ENCODE peak calls at places on chromosomes 11 and 22, in eight cellular contexts. One of them, this sample, is unnamed.

GRCh38 chr11:65780770-65781151 is at the start of gene AP5B1:
- DNase-seq in H1: peak
- DNase-seq in GM12878: no peak
- DNase-seq in K562: peak
- DNase-seq in HCT116: no peak
- DNase-seq in SK-N-SH: peak
- DNase-seq in endothelial cell of umbilical vein: peak
- DNase-seq in HepG2: peak
- DNase-seq in this sample: no peak

GRCh38 chr11:60978546-60979380 is 7.3 kb downstream of the CD6 start:
- DNase-seq in HepG2: no peak
- DNase-seq in endothelial cell of umbilical vein: no peak
- DNase-seq in SK-N-SH: peak
- DNase-seq in H1: no peak
- DNase-seq in GM12878: peak
- DNase-seq in K562: no peak
- DNase-seq in HCT116: no peak
- DNase-seq in this sample: no peak

GRCh38 chr22:38153821-38154562 is 27.6 kb downstream of the PLA2G6 start:
- DNase-seq in H1: peak
- DNase-seq in SK-N-SH: no peak
- DNase-seq in GM12878: no peak
- DNase-seq in K562: no peak
- DNase-seq in HCT116: no peak
- DNase-seq in endothelial cell of umbilical vein: no peak
- DNase-seq in HepG2: peak
- DNase-seq in this sample: no peak

GRCh38 chr22:40196628-40197027 is 18.9 kb downstream of the TNRC6B start:
- DNase-seq in GM12878: peak
- DNase-seq in HCT116: no peak
- DNase-seq in SK-N-SH: no peak
- DNase-seq in H1: no peak
- DNase-seq in HepG2: no peak
- DNase-seq in endothelial cell of umbilical vein: peak
- DNase-seq in K562: no peak
- DNase-seq in this sample: no peak

GRCh38 chr11:133928628-133929059 is 28.1 kb downstream of the IGSF9B start:
- DNase-seq in K562: no peak
- DNase-seq in HCT116: no peak
- DNase-seq in endothelial cell of umbilical vein: no peak
- DNase-seq in H1: no peak
- DNase-seq in GM12878: no peak
- DNase-seq in HepG2: no peak
- DNase-seq in SK-N-SH: peak
- DNase-seq in this sample: no peak

GRCh38 chr11:10302744-10303557 is 1.9 kb upstream of the ADM start:
- DNase-seq in K562: peak
- DNase-seq in endothelial cell of umbilical vein: peak
- DNase-seq in GM12878: no peak
- DNase-seq in HCT116: no peak
- DNase-seq in H1: peak
- DNase-seq in SK-N-SH: peak
- DNase-seq in HepG2: peak
- DNase-seq in this sample: no peak

GRCh38 chr11:46674463-46675287 is 25.7 kb downstream of the ARHGAP1 start:
- DNase-seq in K562: no peak
- DNase-seq in H1: peak
- DNase-seq in HCT116: no peak
- DNase-seq in SK-N-SH: peak
- DNase-seq in endothelial cell of umbilical vein: no peak
- DNase-seq in GM12878: no peak
- DNase-seq in HepG2: peak
- DNase-seq in this sample: peak

GRCh38 chr11:132028380-132029240 is 658.2 kb downstream of the NTM start:
- DNase-seq in K562: peak
- DNase-seq in HepG2: peak
- DNase-seq in endothelial cell of umbilical vein: peak
- DNase-seq in HCT116: no peak
- DNase-seq in SK-N-SH: peak
- DNase-seq in H1: no peak
- DNase-seq in GM12878: no peak
- DNase-seq in this sample: no peak

GRCh38 chr11:69297225-69297925 is 3.4 kb downstream of the MYEOV start:
- DNase-seq in SK-N-SH: peak
- DNase-seq in H1: no peak
- DNase-seq in endothelial cell of umbilical vein: peak
- DNase-seq in K562: peak
- DNase-seq in HCT116: peak
- DNase-seq in HepG2: peak
- DNase-seq in GM12878: peak
- DNase-seq in this sample: peak

DNA sequence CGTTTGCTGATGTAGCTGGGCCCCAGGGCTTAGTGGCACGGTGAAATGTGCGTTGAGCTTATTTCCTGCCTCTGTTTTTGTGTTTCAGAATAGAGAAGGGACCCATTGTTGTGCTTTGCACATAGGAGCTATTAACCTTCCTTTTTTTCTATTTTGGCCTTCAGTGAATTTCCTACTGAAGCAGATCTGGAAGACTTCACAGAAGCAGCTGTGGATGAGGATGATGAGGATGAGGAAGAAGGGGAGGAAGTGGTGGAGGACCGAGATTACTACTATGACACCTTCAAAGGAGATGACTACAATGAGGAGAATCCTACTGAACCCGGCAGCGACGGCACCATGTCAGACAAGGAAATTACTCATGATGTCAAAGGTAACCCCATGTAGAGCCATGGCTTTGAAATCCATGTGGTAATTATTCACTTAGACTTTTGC is 37.4 kb upstream of the ST14 start:
- DNase-seq in HepG2: no peak
- DNase-seq in endothelial cell of umbilical vein: peak
- DNase-seq in SK-N-SH: no peak
- DNase-seq in GM12878: no peak
- DNase-seq in HCT116: peak
- DNase-seq in K562: no peak
- DNase-seq in H1: no peak
- DNase-seq in this sample: no peak
- TF ChIP-seq POLR2AphosphoS5 in HepG2: no peak
- TF ChIP-seq POLR2AphosphoS5 in endothelial cell of umbilical vein: peak
- TF ChIP-seq POLR2AphosphoS5 in SK-N-SH: no peak
- TF ChIP-seq POLR2AphosphoS5 in GM12878: no peak
- TF ChIP-seq POLR2AphosphoS5 in HCT116: no peak
- TF ChIP-seq POLR2AphosphoS5 in K562: no peak
- TF ChIP-seq POLR2AphosphoS5 in H1: no peak
- TF ChIP-seq POLR2AphosphoS5 in this sample: no peak

DNA sequence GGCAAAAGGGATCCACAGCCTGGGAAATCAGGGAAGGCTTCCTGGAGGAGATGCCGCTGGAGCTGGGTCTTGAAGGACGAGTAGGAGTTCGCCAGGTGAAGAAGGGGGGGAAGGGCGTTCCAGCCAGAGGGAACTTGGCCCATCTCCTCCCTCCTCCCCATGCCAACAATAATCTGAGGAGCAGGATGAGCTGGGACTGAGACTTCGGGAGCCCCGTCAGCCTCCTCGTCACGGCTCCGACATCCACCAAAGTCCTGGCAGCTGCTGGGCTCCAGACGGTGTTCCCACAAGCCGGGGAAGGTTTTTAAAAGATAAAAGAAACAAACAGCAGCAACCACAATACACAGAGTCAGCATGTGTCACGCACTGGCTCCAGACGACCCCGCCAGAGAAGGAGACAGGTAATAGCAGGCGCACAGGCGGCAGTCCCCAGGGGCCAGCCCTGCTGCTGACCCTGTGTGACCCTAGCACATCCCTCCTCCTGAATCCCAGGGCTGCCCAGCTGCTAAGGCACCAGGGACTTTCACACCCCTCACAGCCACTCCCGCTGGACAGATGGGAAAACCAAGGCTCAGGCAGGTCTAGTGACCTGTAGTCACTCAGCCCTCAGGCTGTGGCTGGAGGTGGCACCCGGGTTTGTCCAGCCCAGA is 37.3 kb downstream of the NUP50 start:
- DNase-seq in HepG2: no peak
- DNase-seq in H1: peak
- DNase-seq in K562: no peak
- DNase-seq in GM12878: no peak
- DNase-seq in SK-N-SH: peak
- DNase-seq in HCT116: no peak
- DNase-seq in endothelial cell of umbilical vein: no peak
- DNase-seq in this sample: no peak
- H3K9ac ChIP-seq in HepG2: no peak
- H3K9ac ChIP-seq in H1: no peak
- H3K9ac ChIP-seq in K562: peak
- H3K9ac ChIP-seq in GM12878: no peak
- H3K9ac ChIP-seq in SK-N-SH: no peak
- H3K9ac ChIP-seq in HCT116: no peak
- H3K9ac ChIP-seq in endothelial cell of umbilical vein: no peak
- H3K9ac ChIP-seq in this sample: no peak

DNA sequence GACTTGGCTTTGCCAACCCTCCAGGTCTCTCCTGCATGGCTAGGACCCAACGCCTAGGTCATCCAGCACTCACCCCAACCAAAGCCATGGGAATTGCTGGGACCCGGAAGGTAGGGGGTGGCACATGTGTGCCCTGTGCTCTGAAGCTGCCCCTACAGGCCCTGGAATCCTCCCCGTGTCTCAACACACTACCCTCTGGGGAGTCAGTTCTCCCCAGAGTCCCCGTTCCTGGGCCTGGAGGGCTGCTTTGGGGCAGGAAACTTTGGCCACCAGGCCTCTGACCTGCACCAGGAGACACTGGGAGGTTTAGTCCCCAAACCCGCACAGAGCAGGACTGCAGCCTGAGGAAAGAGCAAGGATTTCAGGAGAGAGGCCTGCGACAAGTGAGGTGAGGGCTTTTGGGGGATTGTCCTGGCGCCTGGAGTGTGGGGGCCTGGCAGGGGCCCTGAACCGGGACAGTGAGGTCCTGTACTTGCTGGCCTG is 495 bp upstream of the IFITM1 start:
- DNase-seq in HepG2: no peak
- DNase-seq in endothelial cell of umbilical vein: no peak
- DNase-seq in SK-N-SH: no peak
- DNase-seq in HCT116: no peak
- DNase-seq in GM12878: no peak
- DNase-seq in K562: no peak
- DNase-seq in H1: peak
- DNase-seq in this sample: no peak
- H3K4me3 ChIP-seq in HepG2: no peak
- H3K4me3 ChIP-seq in endothelial cell of umbilical vein: no peak
- H3K4me3 ChIP-seq in SK-N-SH: no peak
- H3K4me3 ChIP-seq in HCT116: no peak
- H3K4me3 ChIP-seq in GM12878: peak
- H3K4me3 ChIP-seq in K562: peak
- H3K4me3 ChIP-seq in H1: peak
- H3K4me3 ChIP-seq in this sample: peak

DNA sequence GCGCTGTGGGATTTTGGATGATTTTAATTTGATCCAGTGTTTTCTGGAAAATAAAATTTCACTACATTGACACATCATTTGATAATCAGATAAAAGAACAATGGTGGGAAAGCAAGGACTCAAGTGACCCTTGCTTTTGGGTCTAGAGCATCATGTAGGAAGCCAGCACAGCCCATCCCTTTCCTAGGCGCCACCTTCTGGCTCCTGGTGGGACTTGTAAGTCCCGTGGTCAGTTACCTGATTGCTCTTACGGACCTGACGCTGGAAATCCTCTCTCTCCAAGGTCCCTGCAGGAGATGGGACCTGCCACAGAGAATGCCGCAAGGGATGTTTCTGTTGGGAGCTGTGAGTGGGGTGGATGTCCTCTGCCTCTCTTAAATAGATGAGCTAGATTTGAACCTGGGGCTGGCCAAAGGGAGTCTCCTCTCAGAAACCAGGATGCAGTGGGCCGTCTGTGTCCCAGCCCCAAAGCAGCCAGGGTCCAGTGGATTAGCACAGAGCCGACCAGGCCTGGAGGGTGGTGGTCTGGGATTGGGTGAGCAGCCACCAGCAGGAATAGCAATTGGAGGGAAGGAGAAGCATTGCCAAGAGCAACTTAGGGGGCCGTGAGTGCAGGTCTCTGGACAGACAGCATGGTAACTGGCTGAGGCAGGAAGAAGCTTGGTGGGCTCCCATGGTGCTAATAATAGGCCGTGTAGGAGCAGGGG is 21.7 kb downstream of the TIMP3 start:
- DNase-seq in endothelial cell of umbilical vein: no peak
- DNase-seq in HCT116: peak
- DNase-seq in SK-N-SH: peak
- DNase-seq in HepG2: peak
- DNase-seq in H1: peak
- DNase-seq in GM12878: no peak
- DNase-seq in K562: peak
- DNase-seq in this sample: no peak
- TF ChIP-seq POLR2AphosphoS5 in endothelial cell of umbilical vein: no peak
- TF ChIP-seq POLR2AphosphoS5 in HCT116: no peak
- TF ChIP-seq POLR2AphosphoS5 in SK-N-SH: no peak
- TF ChIP-seq POLR2AphosphoS5 in HepG2: no peak
- TF ChIP-seq POLR2AphosphoS5 in H1: no peak
- TF ChIP-seq POLR2AphosphoS5 in GM12878: no peak
- TF ChIP-seq POLR2AphosphoS5 in K562: no peak
- TF ChIP-seq POLR2AphosphoS5 in this sample: no peak

This sample was measured in SK-N-MC.